ENCODE peak calls at places on chromosomes 12 and 14, in four cellular contexts. X is GM04504, L is A549, Q is IMR-90. R is an unnamed sample.
A peak's percentile ranks its signal among the peaks of the same experiment; 100 is the strongest.

GRCh38 chr12:113960030-113960429 is 6.1 kb downstream of the RBM19 start:
- DNase-seq in X (no peak), L (no peak), Q (no peak), R (no peak)

GRCh38 chr14:75147423-75148071 is 20.7 kb upstream of the NEK9 start:
- DNase-seq in X (no peak), L (peak; percentile 31), Q (peak; percentile 72), R (peak; percentile 90)

GRCh38 chr14:93163570-93163969 is 21.1 kb downstream of the MOAP1 start:
- DNase-seq in X (no peak), L (no peak), Q (no peak), R (no peak)

GRCh38 chr14:95770777-95771176 is 56.9 kb upstream of the TCL1A start:
- DNase-seq in X (no peak), L (no peak), Q (no peak), R (no peak)

GRCh38 chr14:55130194-55130550 is 1.1 kb downstream of the LGALS3 start:
- DNase-seq in X (peak; percentile 32), L (peak; percentile 51), Q (peak; percentile 69), R (no peak)

GRCh38 chr12:130596241-130596640 is 119.9 kb downstream of the RIMBP2 start:
- DNase-seq in X (no peak), L (no peak), Q (no peak), R (no peak)

GRCh38 chr14:71666579-71667145 is 265.6 kb upstream of the RGS6 start:
- DNase-seq in X (no peak), L (no peak), Q (no peak), R (no peak)

GRCh38 chr12:124758266-124759200 is 105.1 kb downstream of the SCARB1 start:
- DNase-seq in X (no peak), L (no peak), Q (no peak), R (peak; percentile 73)